ENCODE peak calls at places on chromosomes 11 and 22, in eight cellular contexts. S, J, G, Q, H, X, M and I are unnamed samples.

GRCh38 chr11:28834877-28835276 is 726.7 kb downstream of the METTL15 start:
- DNase-seq in X (no peak), J (no peak), G (no peak), S (no peak), Q (no peak), M (no peak), H (no peak), I (no peak)

GRCh38 chr11:63769719-63770443 is 1.3 kb upstream of the ZFTA start:
- DNase-seq in J (no peak), M (no peak), G (no peak), X (no peak), Q (no peak), S (peak), H (no peak), I (no peak)

GRCh38 chr11:11308249-11308648 is 44.8 kb downstream of the CSNK2A3 start:
- DNase-seq in Q (no peak), J (no peak), G (no peak), X (no peak), H (no peak), M (no peak), S (no peak), I (no peak)

GRCh38 chr22:39900306-39901227 is at the start of gene GRAP2:
- DNase-seq in M (peak), H (no peak), S (no peak), Q (no peak), X (peak), G (no peak), J (no peak), I (no peak)

GRCh38 chr11:129894281-129895125 is 875 bp downstream of the NFRKB start:
- DNase-seq in G (no peak), Q (no peak), J (no peak), H (no peak), X (no peak), S (no peak), M (no peak), I (no peak)

GRCh38 chr22:22683668-22684361 is 39.4 kb downstream of the GGTLC2 start:
- DNase-seq in Q (no peak), H (no peak), S (no peak), M (no peak), J (no peak), X (no peak), G (no peak), I (no peak)

GRCh38 chr11:48669146-48669545 is 180.6 kb downstream of the OR4A47 start:
- DNase-seq in Q (no peak), H (no peak), M (no peak), G (no peak), J (no peak), X (no peak), S (no peak), I (no peak)

GRCh38 chr22:37675930-37676571 is 615 bp downstream of the LGALS1 start:
- DNase-seq in G (no peak), S (no peak), J (no peak), M (no peak), Q (no peak), H (no peak), X (no peak), I (no peak)

GRCh38 chr11:75576445-75577049 is 14.5 kb downstream of the SERPINH1 start:
- DNase-seq in S (peak), M (no peak), H (no peak), Q (no peak), J (peak), G (no peak), X (no peak), I (peak)

GRCh38 chr11:43278302-43278956 is 33.4 kb upstream of the API5 start:
- DNase-seq in J (no peak), S (peak), H (no peak), X (no peak), Q (peak), G (peak), M (no peak), I (no peak)

GRCh38 chr22:23180301-23180892 is at the start of gene BCR:
- DNase-seq in J (peak), X (peak), Q (peak), G (peak), S (peak), H (no peak), M (peak), I (peak)

GRCh38 chr22:30335236-30335635 is 8.5 kb upstream of the TBC1D10A start:
- DNase-seq in H (no peak), S (no peak), Q (no peak), X (no peak), J (no peak), G (no peak), M (no peak), I (no peak)

GRCh38 chr22:37330200-37331033 is 48.1 kb downstream of the CYTH4 start:
- DNase-seq in J (peak), X (no peak), S (peak), H (no peak), G (peak), Q (no peak), M (no peak), I (no peak)

GRCh38 chr22:47206819-47207218 is 444.4 kb downstream of the TBC1D22A start:
- DNase-seq in H (no peak), Q (no peak), M (no peak), S (no peak), J (no peak), X (no peak), G (no peak), I (no peak)

GRCh38 chr22:41534219-41534618 is 10.1 kb downstream of the POLR3H start:
- DNase-seq in G (no peak), H (no peak), X (no peak), Q (no peak), M (no peak), S (no peak), J (no peak), I (no peak)

GRCh38 chr22:31344369-31345330 is 1.5 kb downstream of the PATZ1 start:
- DNase-seq in H (no peak), G (no peak), J (no peak), X (peak), S (no peak), M (peak), Q (no peak), I (peak)

GRCh38 chr11:76610871-76611475 is 59.6 kb downstream of the LRRC32 start:
- DNase-seq in G (peak), Q (no peak), X (no peak), J (no peak), H (no peak), M (no peak), S (no peak), I (no peak)